ENCODE peak calls at places on chromosome 4, in six cellular contexts. G is right lobe of liver, R is A172, C is tibial artery, D is heart left ventricle, F is activated B cell treated with CpG ODN at 0.5 μM for 24 hours. Q is an unnamed sample.

GRCh38 chr4:111228874-111229273 is 606.0 kb upstream of the PITX2 start:
- DNase-seq in G (no peak), D (no peak), R (peak; percentile 69), F (no peak), C (no peak), Q (no peak)

GRCh38 chr4:60365176-60365575 is 835.0 kb upstream of the ADGRL3 start:
- DNase-seq in R (no peak), C (no peak), G (no peak), D (no peak), F (no peak), Q (no peak)

GRCh38 chr4:182504440-182504839 is 261.2 kb downstream of the TENM3 start:
- DNase-seq in R (no peak), D (no peak), G (no peak), C (no peak), F (no peak), Q (no peak)

GRCh38 chr4:177313263-177313662 is 3.6 kb downstream of the NEIL3 start:
- DNase-seq in D (no peak), F (no peak), R (no peak), C (no peak), G (no peak), Q (no peak)

GRCh38 chr4:185730387-185730786 is 81.6 kb downstream of the SORBS2 start:
- DNase-seq in C (no peak), D (peak; percentile 39), R (peak; percentile 35), G (no peak), F (no peak), Q (no peak)

GRCh38 chr4:165909947-165910346 is 36.9 kb downstream of the TLL1 start:
- DNase-seq in G (no peak), F (no peak), D (no peak), C (no peak), R (no peak), Q (no peak)

GRCh38 chr4:39730067-39730466 is 32.1 kb downstream of the UBE2K start:
- DNase-seq in R (no peak), D (no peak), G (no peak), C (no peak), F (no peak), Q (no peak)

GRCh38 chr4:121138014-121138413 is 26.1 kb downstream of the TNIP3 start:
- DNase-seq in F (no peak), D (no peak), R (no peak), C (no peak), G (no peak), Q (no peak)

GRCh38 chr4:152679414-152680281 is at the start of gene TMEM154:
- DNase-seq in F (peak; percentile 66), C (peak; percentile 66), R (peak; percentile 82), D (peak; percentile 60), G (peak; percentile 65), Q (peak; percentile 39)

GRCh38 chr4:39699676-39700409 is 1.9 kb downstream of the UBE2K start:
- DNase-seq in R (no peak), C (no peak), D (no peak), G (no peak), F (no peak), Q (no peak)